ENCODE peak calls at places on chromosome 19, in six cellular contexts. One of them, this sample, is unnamed.

GRCh38 chr19:34253711-34254551 is 423 bp upstream of the GARRE1 start:
- DNase-seq in smooth muscle cell of the brain vasculature: no peak
- DNase-seq in uterus: peak; percentile 82
- DNase-seq in left colon: peak; percentile 95
- DNase-seq in aorta: peak; percentile 96
- DNase-seq in stimulated activated CD8-positive, alpha-beta memory T cell treated with anti-CD3 and anti-CD28 coated beads, Interleukin-4, amount 100 ng/mL, for 1 hour: no peak
- DNase-seq in this sample: peak; percentile 90

GRCh38 chr19:5947435-5947834 is 30.5 kb downstream of the RANBP3 start:
- DNase-seq in smooth muscle cell of the brain vasculature: no peak
- DNase-seq in uterus: peak; percentile 83
- DNase-seq in left colon: peak; percentile 34
- DNase-seq in aorta: no peak
- DNase-seq in stimulated activated CD8-positive, alpha-beta memory T cell treated with anti-CD3 and anti-CD28 coated beads, Interleukin-4, amount 100 ng/mL, for 1 hour: no peak
- DNase-seq in this sample: no peak

GRCh38 chr19:29753190-29753933 is 38.3 kb upstream of the C19orf12 start:
- DNase-seq in smooth muscle cell of the brain vasculature: no peak
- DNase-seq in uterus: no peak
- DNase-seq in left colon: no peak
- DNase-seq in aorta: no peak
- DNase-seq in stimulated activated CD8-positive, alpha-beta memory T cell treated with anti-CD3 and anti-CD28 coated beads, Interleukin-4, amount 100 ng/mL, for 1 hour: no peak
- DNase-seq in this sample: no peak

GRCh38 chr19:43847246-43847645 is 20.1 kb downstream of the ZNF283 start:
- DNase-seq in smooth muscle cell of the brain vasculature: no peak
- DNase-seq in uterus: no peak
- DNase-seq in left colon: no peak
- DNase-seq in aorta: no peak
- DNase-seq in stimulated activated CD8-positive, alpha-beta memory T cell treated with anti-CD3 and anti-CD28 coated beads, Interleukin-4, amount 100 ng/mL, for 1 hour: no peak
- DNase-seq in this sample: no peak

GRCh38 chr19:45676851-45677263 is 8.8 kb downstream of the GIPR start:
- DNase-seq in smooth muscle cell of the brain vasculature: no peak
- DNase-seq in uterus: no peak
- DNase-seq in left colon: peak; percentile 61
- DNase-seq in aorta: no peak
- DNase-seq in stimulated activated CD8-positive, alpha-beta memory T cell treated with anti-CD3 and anti-CD28 coated beads, Interleukin-4, amount 100 ng/mL, for 1 hour: no peak
- DNase-seq in this sample: no peak

GRCh38 chr19:49636230-49636932 is 3.6 kb downstream of the RRAS start:
- DNase-seq in smooth muscle cell of the brain vasculature: no peak
- DNase-seq in uterus: no peak
- DNase-seq in left colon: no peak
- DNase-seq in aorta: no peak
- DNase-seq in stimulated activated CD8-positive, alpha-beta memory T cell treated with anti-CD3 and anti-CD28 coated beads, Interleukin-4, amount 100 ng/mL, for 1 hour: no peak
- DNase-seq in this sample: no peak

GRCh38 chr19:13463296-13463695 is 43.0 kb downstream of the CACNA1A start:
- DNase-seq in smooth muscle cell of the brain vasculature: no peak
- DNase-seq in uterus: no peak
- DNase-seq in left colon: peak; percentile 5
- DNase-seq in aorta: no peak
- DNase-seq in stimulated activated CD8-positive, alpha-beta memory T cell treated with anti-CD3 and anti-CD28 coated beads, Interleukin-4, amount 100 ng/mL, for 1 hour: no peak
- DNase-seq in this sample: no peak

GRCh38 chr19:50602935-50603334 is 34.7 kb upstream of the LRRC4B start:
- DNase-seq in smooth muscle cell of the brain vasculature: no peak
- DNase-seq in uterus: no peak
- DNase-seq in left colon: no peak
- DNase-seq in aorta: no peak
- DNase-seq in stimulated activated CD8-positive, alpha-beta memory T cell treated with anti-CD3 and anti-CD28 coated beads, Interleukin-4, amount 100 ng/mL, for 1 hour: no peak
- DNase-seq in this sample: no peak

GRCh38 chr19:33731886-33732285 is 64.8 kb upstream of the KCTD15 start:
- DNase-seq in smooth muscle cell of the brain vasculature: no peak
- DNase-seq in uterus: no peak
- DNase-seq in left colon: no peak
- DNase-seq in aorta: no peak
- DNase-seq in stimulated activated CD8-positive, alpha-beta memory T cell treated with anti-CD3 and anti-CD28 coated beads, Interleukin-4, amount 100 ng/mL, for 1 hour: no peak
- DNase-seq in this sample: no peak

GRCh38 chr19:47699360-47699917 is 13.8 kb upstream of the EHD2 start:
- DNase-seq in smooth muscle cell of the brain vasculature: no peak
- DNase-seq in uterus: no peak
- DNase-seq in left colon: peak; percentile 73
- DNase-seq in aorta: peak; percentile 84
- DNase-seq in stimulated activated CD8-positive, alpha-beta memory T cell treated with anti-CD3 and anti-CD28 coated beads, Interleukin-4, amount 100 ng/mL, for 1 hour: no peak
- DNase-seq in this sample: no peak

GRCh38 chr19:3733549-3734309 is 25.5 kb downstream of the TJP3 start:
- DNase-seq in smooth muscle cell of the brain vasculature: no peak
- DNase-seq in uterus: no peak
- DNase-seq in left colon: no peak
- DNase-seq in aorta: no peak
- DNase-seq in stimulated activated CD8-positive, alpha-beta memory T cell treated with anti-CD3 and anti-CD28 coated beads, Interleukin-4, amount 100 ng/mL, for 1 hour: no peak
- DNase-seq in this sample: no peak

GRCh38 chr19:44723952-44724319 is 24.6 kb upstream of the BCL3 start:
- DNase-seq in smooth muscle cell of the brain vasculature: peak; percentile 62
- DNase-seq in uterus: peak; percentile 79
- DNase-seq in left colon: peak; percentile 86
- DNase-seq in aorta: peak; percentile 92
- DNase-seq in stimulated activated CD8-positive, alpha-beta memory T cell treated with anti-CD3 and anti-CD28 coated beads, Interleukin-4, amount 100 ng/mL, for 1 hour: peak; percentile 58
- DNase-seq in this sample: peak; percentile 90

GRCh38 chr19:43690444-43690843 is 20.5 kb upstream of the PLAUR start:
- DNase-seq in smooth muscle cell of the brain vasculature: no peak
- DNase-seq in uterus: no peak
- DNase-seq in left colon: no peak
- DNase-seq in aorta: no peak
- DNase-seq in stimulated activated CD8-positive, alpha-beta memory T cell treated with anti-CD3 and anti-CD28 coated beads, Interleukin-4, amount 100 ng/mL, for 1 hour: no peak
- DNase-seq in this sample: no peak

GRCh38 chr19:3320853-3321252 is 45.5 kb upstream of the NFIC start:
- DNase-seq in smooth muscle cell of the brain vasculature: no peak
- DNase-seq in uterus: no peak
- DNase-seq in left colon: no peak
- DNase-seq in aorta: no peak
- DNase-seq in stimulated activated CD8-positive, alpha-beta memory T cell treated with anti-CD3 and anti-CD28 coated beads, Interleukin-4, amount 100 ng/mL, for 1 hour: no peak
- DNase-seq in this sample: no peak